ENCODE peak calls at places on chromosomes 4 and X, in eight cellular contexts. R is ovary, G is heart right ventricle, N is fibroblast of mammary gland, I is OCI-LY7, H is D721Med, K is HFFc6, L is lower lobe of right lung. Q is an unnamed sample.

GRCh38 chr4:23584024-23584423 is 305.8 kb downstream of the PPARGC1A start:
- DNase-seq in R (no peak), G (no peak), N (no peak), I (no peak), H (no peak), K (no peak), L (no peak), Q (no peak)

GRCh38 chr4:105495667-105496066 is 21.8 kb upstream of the PPA2 start:
- DNase-seq in R (no peak), G (no peak), N (no peak), I (no peak), H (no peak), K (no peak), L (no peak), Q (no peak)

GRCh38 chr4:167826281-167826680 is 266.1 kb upstream of the ANXA10 start:
- DNase-seq in R (no peak), G (no peak), N (peak; percentile 9), I (no peak), H (no peak), K (no peak), L (no peak), Q (no peak)

GRCh38 chr4:5890063-5890727 is 2.7 kb downstream of the CRMP1 start:
- DNase-seq in R (no peak), G (no peak), N (no peak), I (no peak), H (peak; percentile 93), K (no peak), L (no peak), Q (peak; percentile 39)

GRCh38 chr4:8345946-8346814 is 76.6 kb downstream of the HTRA3 start:
- DNase-seq in R (no peak), G (no peak), N (no peak), I (no peak), H (no peak), K (no peak), L (no peak), Q (no peak)

GRCh38 chr4:118086334-118086733 is 52.0 kb downstream of the NDST3 start:
- DNase-seq in R (no peak), G (no peak), N (peak; percentile 44), I (no peak), H (no peak), K (peak; percentile 64), L (no peak), Q (no peak)

GRCh38 chr4:147096667-147097604 is 151.3 kb upstream of the TTC29 start:
- DNase-seq in R (no peak), G (no peak), N (peak; percentile 75), I (peak; percentile 58), H (no peak), K (peak; percentile 50), L (no peak), Q (no peak)

GRCh38 chr4:103915224-103915869 is 195.6 kb upstream of the TACR3 start:
- DNase-seq in R (no peak), G (no peak), N (peak; percentile 53), I (peak; percentile 14), H (no peak), K (no peak), L (no peak), Q (no peak)

GRCh38 chr4:155875878-155876277 is 9.8 kb upstream of the ASIC5 start:
- DNase-seq in R (no peak), G (no peak), N (no peak), I (no peak), H (no peak), K (no peak), L (no peak), Q (no peak)

GRCh38 chr4:112418092-112418491 is 97.9 kb downstream of the NEUROG2 start:
- DNase-seq in R (no peak), G (no peak), N (no peak), I (no peak), H (no peak), K (no peak), L (no peak), Q (no peak)

GRCh38 chr4:1367230-1367935 is 20.4 kb downstream of the UVSSA start:
- DNase-seq in R (no peak), G (no peak), N (no peak), I (no peak), H (no peak), K (no peak), L (peak; percentile 26), Q (no peak)

GRCh38 chr4:10180927-10181744 is 64.5 kb upstream of the WDR1 start:
- DNase-seq in R (no peak), G (no peak), N (peak; percentile 44), I (peak; percentile 3), H (no peak), K (peak; percentile 80), L (no peak), Q (no peak)

GRCh38 chrX:149493567-149494562 is 11.2 kb downstream of the IDS start:
- DNase-seq in R (no peak), G (peak; percentile 27), N (peak; percentile 38), I (no peak), H (no peak), K (no peak), L (no peak), Q (no peak)

GRCh38 chr4:128386761-128387599 is 99.4 kb upstream of the PGRMC2 start:
- DNase-seq in R (peak; percentile 92), G (peak; percentile 84), N (peak; percentile 98), I (no peak), H (no peak), K (peak; percentile 97), L (peak; percentile 75), Q (no peak)

GRCh38 chr4:159719531-159719930 is 616.7 kb downstream of the RAPGEF2 start:
- DNase-seq in R (no peak), G (no peak), N (no peak), I (no peak), H (no peak), K (no peak), L (no peak), Q (no peak)

GRCh38 chr4:17241835-17242234 is 270.1 kb downstream of the QDPR start:
- DNase-seq in R (no peak), G (no peak), N (no peak), I (no peak), H (no peak), K (no peak), L (no peak), Q (no peak)

GRCh38 chrX:53074987-53075386 is 7.2 kb upstream of the TSPYL2 start:
- DNase-seq in R (no peak), G (no peak), N (no peak), I (no peak), H (no peak), K (no peak), L (no peak), Q (no peak)

GRCh38 chr4:184168406-184169019 is 49.2 kb downstream of the ENPP6 start:
- DNase-seq in R (peak; percentile 92), G (peak; percentile 83), N (peak; percentile 47), I (peak; percentile 46), H (no peak), K (peak; percentile 49), L (peak; percentile 83), Q (peak; percentile 74)

GRCh38 chr4:184167576-184167975 is 50.1 kb downstream of the ENPP6 start:
- DNase-seq in R (no peak), G (no peak), N (no peak), I (peak; percentile 13), H (peak; percentile 51), K (no peak), L (no peak), Q (no peak)

GRCh38 chr4:184165291-184165690 is 52.4 kb downstream of the ENPP6 start:
- DNase-seq in R (no peak), G (no peak), N (no peak), I (no peak), H (no peak), K (peak; percentile 32), L (no peak), Q (no peak)

GRCh38 chr4:184166736-184167135 is 50.9 kb downstream of the ENPP6 start:
- DNase-seq in R (no peak), G (no peak), N (no peak), I (no peak), H (no peak), K (no peak), L (no peak), Q (no peak)

GRCh38 chr4:184163813-184164212 is 53.9 kb downstream of the ENPP6 start:
- DNase-seq in R (no peak), G (peak; percentile 57), N (peak; percentile 21), I (peak; percentile 23), H (peak; percentile 36), K (peak; percentile 3), L (peak; percentile 73), Q (peak; percentile 64)
- TF ChIP-seq CTCF in R (no peak), G (peak; percentile 78), N (peak; percentile 42), I (peak; percentile 67), H (peak; percentile 59), K (peak; percentile 60), L (peak; percentile 63), Q (peak; percentile 91)

GRCh38 chr4:80188801-80189458 is 8.4 kb upstream of the PRDM8 start:
- DNase-seq in R (no peak), G (no peak), N (no peak), I (no peak), H (no peak), K (no peak), L (no peak), Q (no peak)
- TF ChIP-seq CTCF in R (no peak), G (no peak), N (no peak), I (no peak), H (no peak), K (no peak), L (no peak), Q (no peak)

DNA sequence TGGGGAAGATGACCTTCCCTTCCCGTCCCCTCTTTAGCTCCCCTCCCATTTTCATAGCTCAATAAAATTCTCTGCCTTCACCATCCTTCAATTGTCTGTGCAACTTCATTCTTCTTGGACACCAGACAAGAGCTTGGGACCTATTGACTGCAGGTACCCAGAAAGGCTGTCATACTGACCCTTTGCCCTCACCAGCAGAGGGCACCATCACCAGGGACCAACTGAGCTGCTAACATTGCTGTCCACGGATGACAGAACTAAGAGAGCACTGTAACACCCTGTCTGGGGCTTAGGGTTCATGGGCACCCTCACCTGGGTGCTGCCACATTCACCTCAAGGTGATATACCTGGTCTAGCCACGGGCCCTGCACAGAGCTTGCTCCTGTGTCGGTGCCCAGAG is 141.3 kb upstream of the VCX3B start:
- DNase-seq in R (no peak), G (no peak), N (no peak), I (no peak), H (no peak), K (no peak), L (no peak), Q (no peak)
- TF ChIP-seq CTCF in R (no peak), G (no peak), N (no peak), I (peak; percentile 18), H (no peak), K (no peak), L (no peak), Q (no peak)

GRCh38 chrX:131675596-131676194 is 131.8 kb downstream of the OR13H1 start:
- DNase-seq in R (no peak), G (no peak), N (peak; percentile 23), I (peak; percentile 2), H (no peak), K (no peak), L (no peak), Q (no peak)
- TF ChIP-seq CTCF in R (no peak), G (peak; percentile 33), N (peak; percentile 67), I (peak; percentile 64), H (peak; percentile 33), K (peak; percentile 50), L (no peak), Q (peak; percentile 70)

GRCh38 chr4:180060159-180060889 is 2182.9 kb upstream of the TENM3 start:
- DNase-seq in R (no peak), G (no peak), N (peak; percentile 2), I (no peak), H (no peak), K (peak; percentile 1), L (no peak), Q (no peak)
- TF ChIP-seq CTCF in R (no peak), G (no peak), N (no peak), I (no peak), H (no peak), K (no peak), L (no peak), Q (peak; percentile 31)